ENCODE peak calls at places on chromosomes 4 and X, in four cellular contexts. A, K, P and B are unnamed samples.

GRCh38 chr4:23956601-23957364 is 66.9 kb upstream of the PPARGC1A start:
- DNase-seq in A (no peak), K (no peak), P (no peak), B (no peak)

GRCh38 chr4:152045781-152046571 is 285.2 kb upstream of the GATB start:
- DNase-seq in A (peak), K (peak), P (peak), B (peak)

GRCh38 chr4:175622887-175623286 is 189.2 kb downstream of the GPM6A start:
- DNase-seq in A (no peak), K (no peak), P (peak), B (no peak)

GRCh38 chrX:53153581-53153980 is 59.6 kb downstream of the KANTR start:
- DNase-seq in A (no peak), K (no peak), P (no peak), B (no peak)

GRCh38 chr4:41504167-41504566 is 33.8 kb upstream of the LIMCH1 start:
- DNase-seq in A (no peak), K (no peak), P (no peak), B (no peak)

GRCh38 chrX:21623778-21624501 is 34.2 kb downstream of the KLHL34 start:
- DNase-seq in A (no peak), K (no peak), P (no peak), B (no peak)

GRCh38 chr4:158715787-158716186 is 7.4 kb downstream of the PPID start:
- DNase-seq in A (no peak), K (no peak), P (no peak), B (no peak)

GRCh38 chr4:2244947-2245786 is 3.2 kb upstream of the HAUS3 start:
- DNase-seq in A (no peak), K (peak), P (peak), B (peak)

GRCh38 chrX:114930227-114930626 is 87.2 kb downstream of the IL13RA2 start:
- DNase-seq in A (no peak), K (no peak), P (no peak), B (no peak)

GRCh38 chrX:10086683-10087082 is 70.1 kb upstream of the CLCN4 start:
- DNase-seq in A (no peak), K (no peak), P (no peak), B (no peak)

GRCh38 chr4:101621120-101621519 is 169.4 kb upstream of the BANK1 start:
- DNase-seq in A (no peak), K (no peak), P (no peak), B (no peak)

GRCh38 chr4:61841710-61842109 is 641.6 kb downstream of the ADGRL3 start:
- DNase-seq in A (no peak), K (no peak), P (no peak), B (no peak)

GRCh38 chr4:31071807-31072486 is 351.8 kb downstream of the PCDH7 start:
- DNase-seq in A (no peak), K (no peak), P (no peak), B (no peak)

GRCh38 chr4:45350438-45350837 is 624.1 kb upstream of the GNPDA2 start:
- DNase-seq in A (no peak), K (no peak), P (peak), B (no peak)

GRCh38 chr4:112560084-112560483 is 44.1 kb upstream of the NEUROG2 start:
- DNase-seq in A (no peak), K (no peak), P (no peak), B (no peak)

GRCh38 chr4:135065366-135065765 is 863.8 kb upstream of the PABPC4L start:
- DNase-seq in A (no peak), K (no peak), P (no peak), B (no peak)

GRCh38 chrX:7067266-7067665 is 80.2 kb upstream of the STS start:
- DNase-seq in A (no peak), K (no peak), P (no peak), B (no peak)

GRCh38 chrX:30822719-30823118 is 66.3 kb downstream of the TAB3 start:
- DNase-seq in A (no peak), K (no peak), P (no peak), B (no peak)

GRCh38 chr4:153488006-153488718 is 22.0 kb downstream of the TMEM131L start:
- DNase-seq in A (no peak), K (no peak), P (no peak), B (no peak)
- TF ChIP-seq CREB1 in A (no peak), K (no peak), P (no peak), B (no peak)

GRCh38 chr4:163331629-163332360 is 601 bp downstream of the NPY1R start:
- DNase-seq in A (no peak), K (no peak), P (peak), B (peak)
- TF ChIP-seq CREB1 in A (no peak), K (no peak), P (no peak), B (no peak)

DNA sequence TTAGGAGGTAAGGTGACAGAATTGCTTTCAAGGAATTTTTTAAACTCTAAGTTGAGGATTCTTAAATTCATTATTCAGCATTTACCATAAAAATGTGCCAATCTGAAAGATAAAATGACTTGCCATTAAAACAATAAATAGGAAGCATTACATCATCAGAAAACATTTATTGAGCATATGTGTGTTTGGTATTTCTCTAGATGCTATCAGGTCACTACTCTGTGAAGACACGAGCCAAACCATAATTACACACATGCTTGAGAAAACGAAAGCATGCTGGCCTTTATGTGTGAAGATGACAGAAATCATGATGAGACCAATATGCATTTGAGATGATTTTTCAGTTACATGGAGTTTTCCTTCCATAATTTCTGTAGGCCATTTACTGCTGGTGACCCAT is 12.3 kb upstream of the IL21 start:
- DNase-seq in A (no peak), K (no peak), P (no peak), B (no peak)
- TF ChIP-seq CREB1 in A (no peak), K (no peak), P (no peak), B (no peak)

GRCh38 chr4:25702848-25703247 is 47.2 kb downstream of the SLC34A2 start:
- DNase-seq in A (no peak), K (no peak), P (no peak), B (no peak)
- TF ChIP-seq CREB1 in A (no peak), K (no peak), P (no peak), B (no peak)

DNA sequence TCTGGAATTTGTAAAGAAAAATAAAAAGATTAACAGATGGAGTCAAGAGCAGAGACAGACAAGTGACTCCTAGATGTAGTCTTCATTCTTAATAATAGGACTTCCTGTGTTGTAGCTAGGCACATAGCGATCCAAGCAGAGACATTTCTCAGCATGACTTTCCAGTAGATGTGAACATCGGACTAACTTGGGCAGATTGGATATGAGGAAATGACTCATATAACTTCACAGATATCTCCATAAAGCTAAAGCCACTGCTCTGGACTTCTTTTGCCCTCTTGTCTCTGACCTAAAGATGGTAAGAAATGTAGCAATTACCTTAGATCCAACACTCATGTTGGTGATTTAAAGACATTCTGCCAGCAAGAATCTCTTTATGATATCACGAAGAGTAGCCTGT is 131.7 kb downstream of the EPHA5 start:
- DNase-seq in A (no peak), K (no peak), P (no peak), B (no peak)
- TF ChIP-seq CREB1 in A (no peak), K (no peak), P (no peak), B (no peak)

GRCh38 chrX:41394293-41394692 is 52.9 kb upstream of the NYX start:
- DNase-seq in A (peak), K (no peak), P (no peak), B (no peak)

GRCh38 chrX:41388543-41388942 is 54.6 kb downstream of the DDX3X start:
- DNase-seq in A (no peak), K (peak), P (no peak), B (no peak)

GRCh38 chrX:41386222-41386990 is 52.4 kb downstream of the DDX3X start:
- DNase-seq in A (no peak), K (no peak), P (peak), B (no peak)

GRCh38 chrX:41391606-41392005 is 55.5 kb upstream of the NYX start:
- DNase-seq in A (no peak), K (no peak), P (no peak), B (no peak)

GRCh38 chrX:41389311-41389888 is 55.4 kb downstream of the DDX3X start:
- DNase-seq in A (no peak), K (peak), P (no peak), B (no peak)
- TF ChIP-seq CREB1 in A (no peak), K (no peak), P (no peak), B (no peak)

GRCh38 chrX:3713225-3713936 is at the start of gene PRKX:
- DNase-seq in A (peak), K (no peak), P (peak), B (peak)

GRCh38 chrX:3713937-3714434 is 537 bp upstream of the PRKX start:
- DNase-seq in A (peak), K (no peak), P (peak), B (peak)

GRCh38 chrX:3712870-3713224 is 602 bp downstream of the PRKX start:
- DNase-seq in A (peak), K (no peak), P (no peak), B (peak)

GRCh38 chrX:3712080-3712869 is 1.2 kb downstream of the PRKX start:
- DNase-seq in A (peak), K (no peak), P (peak), B (no peak)

DNA sequence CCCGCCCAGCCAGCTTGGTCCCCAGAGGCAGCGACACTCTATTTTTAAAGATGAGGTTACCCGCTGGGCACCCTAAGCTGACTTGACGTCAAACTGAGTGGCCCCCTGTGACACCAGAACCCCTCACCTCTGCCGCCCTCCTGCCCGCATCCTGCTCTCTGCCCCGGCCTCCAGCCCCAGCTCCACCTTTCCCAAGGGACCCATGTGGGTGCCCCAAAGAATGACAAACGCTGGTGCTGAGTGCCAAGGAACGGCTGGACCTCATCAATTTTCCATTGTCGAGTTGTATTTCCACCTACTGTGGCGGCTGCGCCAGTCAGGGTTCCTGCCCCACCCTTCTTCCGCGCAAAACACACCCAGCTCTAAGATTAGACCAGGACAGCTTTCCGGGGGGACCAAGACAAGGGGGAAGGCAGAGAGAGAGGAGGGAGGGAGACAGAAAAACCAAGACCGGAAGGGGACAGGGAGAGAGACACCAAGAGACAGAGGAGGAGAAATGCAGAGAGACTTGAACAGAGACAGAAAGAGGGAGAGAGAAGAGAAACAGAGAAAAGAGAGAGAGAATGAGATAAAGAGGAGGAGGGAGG is 2.0 kb downstream of the PRKX start:
- DNase-seq in A (peak), K (no peak), P (no peak), B (no peak)
- TF ChIP-seq CREB1 in A (no peak), K (no peak), P (no peak), B (no peak)

DNA sequence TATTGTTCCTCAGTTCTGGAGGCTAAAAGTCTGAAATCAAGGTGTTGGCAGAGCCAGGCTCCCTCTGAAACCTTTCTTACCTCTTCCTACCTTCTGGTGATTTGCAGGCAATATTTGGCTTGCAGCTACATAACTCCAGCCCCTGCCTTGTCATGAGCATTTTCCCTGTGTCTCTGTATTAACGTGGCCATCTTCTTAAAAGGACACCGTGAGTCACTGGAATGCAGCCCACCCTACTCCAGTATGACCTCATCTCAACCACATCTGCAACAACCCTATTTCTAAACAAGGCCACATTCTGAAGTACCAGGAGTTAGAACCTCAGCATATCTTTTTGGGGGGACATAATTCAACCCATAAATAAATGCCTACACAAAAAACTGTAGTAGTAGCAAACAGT is 40.7 kb downstream of the FANCB start:
- DNase-seq in A (no peak), K (no peak), P (no peak), B (no peak)
- TF ChIP-seq CREB1 in A (no peak), K (no peak), P (no peak), B (no peak)

DNA sequence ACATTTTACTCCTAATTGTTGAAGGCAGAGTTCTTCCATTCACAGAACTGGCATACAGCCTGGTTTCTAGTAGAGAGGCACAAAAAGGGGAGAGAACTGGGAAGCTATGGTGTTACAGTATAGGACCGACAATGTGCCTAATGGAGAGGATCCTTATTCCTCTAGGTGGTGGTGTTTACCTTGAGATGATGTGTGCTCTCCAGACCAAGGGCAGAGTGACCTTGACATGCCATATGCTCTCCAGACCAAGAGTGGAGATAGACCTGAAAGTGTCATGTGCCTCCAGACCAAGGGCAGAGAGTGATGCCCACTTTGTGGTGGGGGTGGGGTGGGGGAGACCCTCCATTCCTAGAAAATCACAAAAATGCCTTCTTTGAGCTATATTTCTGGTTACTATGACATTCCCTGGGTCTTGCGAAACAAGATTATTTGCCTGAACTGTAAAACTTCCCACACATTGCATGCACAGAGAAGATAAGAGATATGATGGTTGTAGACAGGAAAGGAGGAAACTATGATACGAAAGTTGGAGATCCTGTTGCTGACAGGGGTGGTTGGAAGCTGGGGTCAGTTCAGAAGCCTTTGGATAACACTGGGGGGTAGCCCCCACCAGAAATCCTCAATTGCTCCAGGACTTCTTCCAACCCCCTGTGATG is 119.7 kb downstream of the TEX13C start:
- DNase-seq in A (peak), K (no peak), P (peak), B (no peak)
- TF ChIP-seq CREB1 in A (no peak), K (no peak), P (no peak), B (no peak)

DNA sequence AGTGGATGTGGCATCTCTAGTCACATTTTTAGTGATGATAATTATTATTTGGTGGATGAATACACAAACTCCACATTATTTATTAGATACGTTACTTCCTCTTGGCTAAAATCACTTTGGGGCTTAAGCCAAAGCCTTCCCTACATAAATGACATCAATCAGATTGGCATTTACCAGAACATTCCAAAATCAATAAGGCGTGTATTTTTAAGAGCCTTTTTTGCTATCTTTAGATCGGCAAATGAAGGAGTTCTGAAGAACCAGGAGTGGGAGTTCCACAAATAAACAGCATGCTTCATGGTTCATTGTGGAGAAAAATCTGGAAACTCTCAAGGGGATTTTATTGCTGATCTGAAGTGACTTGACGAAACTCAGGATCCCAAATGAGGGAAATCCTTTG is 89.7 kb downstream of the AMELX start:
- DNase-seq in A (no peak), K (no peak), P (no peak), B (no peak)
- TF ChIP-seq CREB1 in A (no peak), K (no peak), P (no peak), B (no peak)